ENCODE peak calls at places on chromosomes 3 and 15, in seven cellular contexts. L is Panc1, M is cardiac fibroblast, K is body of pancreas, H is AG09319, X is HFF-Myc, W is astrocyte of the cerebellum. B is an unnamed sample.

GRCh38 chr3:129605593-129606521 is 619 bp downstream of the PLXND1 start:
- DNase-seq in L (no peak), M (peak), K (peak), H (no peak), X (no peak), W (no peak), B (peak)

GRCh38 chr3:132507657-132508056 is 89.4 kb upstream of the ACKR4 start:
- DNase-seq in L (no peak), M (no peak), K (no peak), H (no peak), X (no peak), W (no peak), B (no peak)

GRCh38 chr15:34470091-34470490 is 32.5 kb upstream of the GOLGA8A start:
- DNase-seq in L (no peak), M (no peak), K (no peak), H (no peak), X (no peak), W (no peak), B (no peak)

GRCh38 chr3:142028174-142028833 is 121.0 kb downstream of the TFDP2 start:
- DNase-seq in L (peak), M (peak), K (peak), H (peak), X (peak), W (peak), B (no peak)

GRCh38 chr3:60056394-60056793 is 1006.6 kb upstream of the CFAP20DC start:
- DNase-seq in L (no peak), M (no peak), K (no peak), H (no peak), X (no peak), W (no peak), B (no peak)

GRCh38 chr3:101122678-101123077 is 129.5 kb upstream of the ABI3BP start:
- DNase-seq in L (no peak), M (no peak), K (no peak), H (no peak), X (no peak), W (no peak), B (no peak)

GRCh38 chr3:56291244-56291680 is 177.0 kb downstream of the ERC2 start:
- DNase-seq in L (no peak), M (peak), K (no peak), H (no peak), X (no peak), W (peak), B (no peak)

GRCh38 chr3:138327831-138328230 is 1.8 kb downstream of the NME9 start:
- DNase-seq in L (no peak), M (peak), K (no peak), H (no peak), X (no peak), W (no peak), B (no peak)

GRCh38 chr3:126373682-126374601 is 16.7 kb upstream of the KLF15 start:
- DNase-seq in L (no peak), M (peak), K (no peak), H (peak), X (no peak), W (peak), B (no peak)

GRCh38 chr3:52244061-52244628 is 1.4 kb upstream of the PPM1M start:
- DNase-seq in L (no peak), M (peak), K (peak), H (no peak), X (no peak), W (no peak), B (peak)

GRCh38 chr3:49616491-49616941 is 57.6 kb upstream of the APEH start:
- DNase-seq in L (no peak), M (peak), K (no peak), H (no peak), X (peak), W (peak), B (no peak)

GRCh38 chr3:102531686-102532085 is 96.9 kb downstream of the ZPLD1 start:
- DNase-seq in L (no peak), M (no peak), K (no peak), H (no peak), X (no peak), W (no peak), B (no peak)

GRCh38 chr3:41148446-41148845 is 50.9 kb upstream of the CTNNB1 start:
- DNase-seq in L (no peak), M (no peak), K (no peak), H (no peak), X (no peak), W (peak), B (no peak)

GRCh38 chr3:188261011-188261410 is 107.1 kb downstream of the LPP start:
- DNase-seq in L (no peak), M (peak), K (no peak), H (no peak), X (no peak), W (no peak), B (no peak)

GRCh38 chr3:62562017-62562416 is 188.7 kb upstream of the FEZF2 start:
- DNase-seq in L (no peak), M (peak), K (no peak), H (peak), X (peak), W (peak), B (no peak)

GRCh38 chr3:13314877-13315276 is 105.2 kb downstream of the NUP210 start:
- DNase-seq in L (no peak), M (no peak), K (no peak), H (no peak), X (no peak), W (no peak), B (no peak)

GRCh38 chr3:185656321-185656840 is 70.3 kb downstream of the SENP2 start:
- DNase-seq in L (no peak), M (peak), K (no peak), H (peak), X (peak), W (peak), B (no peak)

GRCh38 chr3:64924961-64925360 is 237.2 kb upstream of the ADAMTS9 start:
- DNase-seq in L (no peak), M (no peak), K (no peak), H (no peak), X (no peak), W (no peak), B (no peak)

GRCh38 chr3:64932016-64932518 is 244.3 kb upstream of the ADAMTS9 start:
- DNase-seq in L (no peak), M (no peak), K (no peak), H (no peak), X (no peak), W (no peak), B (no peak)

GRCh38 chr3:64925575-64925974 is 237.8 kb upstream of the ADAMTS9 start:
- DNase-seq in L (no peak), M (no peak), K (no peak), H (no peak), X (no peak), W (no peak), B (no peak)

GRCh38 chr3:64930891-64931290 is 243.1 kb upstream of the ADAMTS9 start:
- DNase-seq in L (no peak), M (no peak), K (no peak), H (no peak), X (no peak), W (no peak), B (no peak)

GRCh38 chr3:64928683-64929082 is 240.9 kb upstream of the ADAMTS9 start:
- DNase-seq in L (no peak), M (no peak), K (no peak), H (no peak), X (no peak), W (no peak), B (no peak)
- TF ChIP-seq CTCF in L (no peak), M (no peak), K (no peak), H (no peak), X (no peak), W (no peak), B (no peak)

DNA sequence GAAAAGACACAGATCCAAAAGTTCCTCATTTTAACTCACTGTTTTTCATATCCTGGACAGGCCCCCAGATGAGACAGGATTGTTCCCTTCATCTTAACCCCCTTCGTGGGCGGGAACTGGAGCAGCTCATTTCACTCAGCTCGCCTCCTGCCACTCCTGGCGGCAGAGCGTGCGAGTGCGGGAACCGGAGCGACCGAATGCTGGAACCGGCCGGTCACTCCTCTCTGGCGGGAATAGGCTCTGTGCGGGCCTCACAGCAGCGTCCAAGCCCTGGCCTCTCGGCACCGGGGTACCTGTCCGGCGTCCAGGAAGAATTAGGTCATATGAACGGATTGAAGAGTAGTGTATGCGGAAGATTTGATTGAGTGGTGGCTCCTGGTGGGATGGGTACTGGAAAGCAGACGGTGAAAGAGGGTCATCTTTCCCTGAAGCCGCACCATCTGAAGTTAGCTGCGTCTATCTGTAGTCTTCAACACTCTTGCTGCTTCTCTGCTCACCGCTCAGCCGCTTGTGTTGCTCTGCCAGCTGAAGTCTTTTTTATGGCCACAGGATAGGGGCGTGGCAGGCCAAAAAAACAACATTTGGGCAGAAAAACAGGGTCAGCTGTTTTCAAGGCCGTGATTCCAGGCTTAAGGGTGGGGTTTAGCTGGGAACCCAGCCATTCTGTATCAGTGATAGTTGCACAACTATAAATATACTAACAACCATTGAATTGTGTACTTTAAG is 42.3 kb upstream of the FXR1 start:
- DNase-seq in L (no peak), M (peak), K (peak), H (peak), X (no peak), W (no peak), B (no peak)
- TF ChIP-seq CTCF in L (no peak), M (peak), K (peak), H (no peak), X (no peak), W (no peak), B (no peak)

GRCh38 chr3:139564290-139564861 is 24.8 kb upstream of the RBP1 start:
- DNase-seq in L (no peak), M (peak), K (no peak), H (no peak), X (no peak), W (no peak), B (no peak)
- TF ChIP-seq CTCF in L (peak), M (peak), K (peak), H (peak), X (no peak), W (peak), B (no peak)

GRCh38 chr3:68009865-68010264 is 355.5 kb upstream of the SUCLG2 start:
- DNase-seq in L (no peak), M (no peak), K (no peak), H (no peak), X (no peak), W (no peak), B (no peak)

GRCh38 chr3:68007621-68008226 is 353.3 kb upstream of the SUCLG2 start:
- DNase-seq in L (no peak), M (no peak), K (peak), H (no peak), X (no peak), W (no peak), B (no peak)
- TF ChIP-seq CTCF in L (no peak), M (no peak), K (no peak), H (no peak), X (no peak), W (peak), B (no peak)

GRCh38 chr15:51861557-51862350 is 32.3 kb downstream of the TMOD3 start:
- DNase-seq in L (no peak), M (no peak), K (no peak), H (no peak), X (no peak), W (no peak), B (no peak)

GRCh38 chr15:51853987-51854386 is 24.5 kb downstream of the TMOD3 start:
- DNase-seq in L (no peak), M (peak), K (no peak), H (no peak), X (no peak), W (no peak), B (no peak)

DNA sequence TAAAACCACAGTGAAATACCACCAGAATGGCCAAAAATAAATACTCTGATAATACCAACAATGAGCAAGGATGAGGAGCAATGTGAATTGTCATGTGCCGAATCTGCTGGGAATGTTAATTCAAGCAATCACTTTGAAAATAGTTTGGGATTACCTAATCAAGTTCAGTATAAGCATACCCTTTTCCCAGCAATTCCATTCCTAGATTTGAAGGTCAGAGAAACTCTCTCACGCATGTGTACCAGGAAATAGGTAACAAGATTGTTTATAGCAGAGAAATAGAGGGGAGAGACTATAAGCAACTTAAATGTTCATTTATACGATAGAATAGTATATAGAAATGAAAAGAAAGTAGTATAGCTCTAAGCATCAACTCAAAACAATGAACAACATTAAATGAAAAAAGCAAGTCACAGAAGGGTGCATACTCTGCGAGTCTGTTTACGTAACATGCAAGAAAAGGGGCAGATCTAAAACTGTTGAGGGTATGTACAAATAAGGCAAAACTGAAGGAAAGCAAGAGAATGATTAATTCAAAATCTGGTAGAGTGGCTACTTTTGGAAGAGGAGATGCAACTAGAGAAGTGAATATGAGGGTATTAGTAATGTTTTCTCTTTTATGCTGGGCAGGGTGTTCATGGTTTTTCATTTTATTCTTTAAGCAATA is 27.4 kb downstream of the TMOD3 start:
- DNase-seq in L (no peak), M (peak), K (no peak), H (no peak), X (no peak), W (no peak), B (no peak)
- TF ChIP-seq CTCF in L (no peak), M (no peak), K (no peak), H (no peak), X (no peak), W (no peak), B (no peak)

DNA sequence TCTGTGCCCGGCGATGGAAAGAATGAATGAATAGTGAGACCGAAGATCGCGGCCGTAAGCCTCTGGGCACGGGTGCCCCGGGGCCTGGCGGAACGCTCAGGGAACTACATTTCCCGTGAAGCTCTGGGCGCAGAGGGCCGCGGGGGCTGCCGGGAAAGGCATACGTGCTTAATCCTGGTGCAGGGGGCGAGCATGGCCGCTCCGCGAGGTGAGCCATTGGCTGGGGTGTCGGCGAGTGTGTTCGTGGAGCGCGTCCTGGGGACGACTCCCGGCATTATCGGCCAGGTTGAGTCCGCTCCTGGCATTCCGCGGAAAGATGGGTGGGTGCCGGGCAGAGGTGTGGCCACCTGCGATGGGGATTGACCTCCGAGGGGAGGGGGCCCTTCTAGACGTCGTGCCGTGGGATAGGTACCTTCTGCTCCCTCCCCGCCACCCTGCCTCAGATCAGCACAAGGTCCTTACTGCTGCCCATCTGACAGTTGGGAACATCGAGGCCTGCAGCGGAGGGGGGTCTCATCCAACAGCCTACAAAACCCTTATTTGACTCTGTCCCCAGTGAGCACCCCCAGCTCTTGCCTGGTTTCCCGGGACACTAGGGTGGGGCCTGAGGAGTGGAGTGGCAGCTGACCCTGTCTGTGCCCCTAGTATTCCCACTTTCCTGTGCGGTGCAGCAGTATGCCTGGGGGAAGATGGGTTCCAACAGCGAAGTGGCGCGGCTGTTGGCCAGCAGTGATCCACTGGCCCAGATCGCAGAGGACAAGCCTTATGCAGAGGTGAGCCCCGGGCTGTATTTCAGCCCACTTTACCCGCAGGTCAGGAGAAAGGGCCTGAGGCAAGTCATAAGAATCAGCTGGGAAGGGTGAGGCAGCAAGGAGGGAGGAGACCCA is at the start of gene MPI:
- DNase-seq in L (no peak), M (peak), K (peak), H (no peak), X (peak), W (peak), B (peak)
- TF ChIP-seq CTCF in L (no peak), M (no peak), K (peak), H (no peak), X (no peak), W (no peak), B (no peak)